ENCODE peak calls at places on chromosomes 11 and 22, in four cellular contexts. C, G, J and P are unnamed samples.

GRCh38 chr11:38014405-38014804 is 1416.4 kb upstream of the RAG2 start:
- DNase-seq in C (no peak), G (no peak), J (no peak), P (no peak)

GRCh38 chr11:12901272-12901671 is 107.8 kb upstream of the RASSF10 start:
- DNase-seq in C (no peak), G (no peak), J (peak), P (no peak)

GRCh38 chr11:57487021-57487778 is 26.9 kb downstream of the RTN4RL2 start:
- DNase-seq in C (no peak), G (no peak), J (no peak), P (no peak)

GRCh38 chr11:20337526-20338154 is 25.9 kb upstream of the HTATIP2 start:
- DNase-seq in C (peak), G (peak), J (peak), P (peak)

GRCh38 chr22:46748948-46749681 is 11.1 kb upstream of the CERK start:
- DNase-seq in C (no peak), G (no peak), J (no peak), P (no peak)

GRCh38 chr11:81574301-81574700 is 1159.4 kb downstream of the FAM181B start:
- DNase-seq in C (no peak), G (no peak), J (no peak), P (no peak)

GRCh38 chr11:19432370-19433163 is 191.8 kb upstream of the E2F8 start:
- DNase-seq in C (no peak), G (no peak), J (no peak), P (no peak)

GRCh38 chr22:40401532-40401931 is 31.1 kb downstream of the SGSM3 start:
- DNase-seq in C (no peak), G (no peak), J (no peak), P (no peak)

GRCh38 chr11:85769758-85770157 is 41.2 kb downstream of the SYTL2 start:
- DNase-seq in C (no peak), G (no peak), J (no peak), P (no peak)

GRCh38 chr11:76592961-76593360 is 77.6 kb downstream of the LRRC32 start:
- DNase-seq in C (peak), G (no peak), J (no peak), P (no peak)

GRCh38 chr11:94544582-94544831 is 786 bp downstream of the FUT4 start:
- DNase-seq in C (no peak), G (no peak), J (no peak), P (no peak)

GRCh38 chr22:24107668-24108067 is 73.6 kb upstream of the SUSD2 start:
- DNase-seq in C (no peak), G (no peak), J (no peak), P (no peak)

GRCh38 chr11:119991669-119992068 is 146.2 kb downstream of the TRIM29 start:
- DNase-seq in C (no peak), G (no peak), J (no peak), P (no peak)
- TF ChIP-seq SIN3A in C (no peak), G (no peak), J (no peak), P (no peak)

DNA sequence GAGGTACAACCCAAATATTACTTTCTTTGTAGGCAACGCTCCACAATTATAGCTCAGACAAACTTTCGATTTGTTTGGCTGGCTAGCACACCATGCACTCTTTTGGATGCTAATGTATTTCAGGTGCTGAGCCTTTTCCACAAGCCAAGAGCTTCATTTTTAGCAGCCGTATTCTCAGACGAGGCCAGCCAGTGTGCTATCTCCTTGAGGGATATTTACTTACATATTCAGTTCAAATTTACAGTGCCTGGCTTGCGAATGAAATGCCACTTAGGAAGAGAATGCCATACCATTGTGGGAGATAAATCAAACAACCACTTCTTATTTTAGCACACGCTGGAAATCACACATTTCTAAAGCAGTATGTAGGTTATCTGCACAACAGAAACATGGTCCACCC is 237.0 kb downstream of the CADM1 start:
- DNase-seq in C (no peak), G (no peak), J (no peak), P (no peak)
- TF ChIP-seq ELF1 in C (no peak), G (no peak), J (no peak), P (no peak)

DNA sequence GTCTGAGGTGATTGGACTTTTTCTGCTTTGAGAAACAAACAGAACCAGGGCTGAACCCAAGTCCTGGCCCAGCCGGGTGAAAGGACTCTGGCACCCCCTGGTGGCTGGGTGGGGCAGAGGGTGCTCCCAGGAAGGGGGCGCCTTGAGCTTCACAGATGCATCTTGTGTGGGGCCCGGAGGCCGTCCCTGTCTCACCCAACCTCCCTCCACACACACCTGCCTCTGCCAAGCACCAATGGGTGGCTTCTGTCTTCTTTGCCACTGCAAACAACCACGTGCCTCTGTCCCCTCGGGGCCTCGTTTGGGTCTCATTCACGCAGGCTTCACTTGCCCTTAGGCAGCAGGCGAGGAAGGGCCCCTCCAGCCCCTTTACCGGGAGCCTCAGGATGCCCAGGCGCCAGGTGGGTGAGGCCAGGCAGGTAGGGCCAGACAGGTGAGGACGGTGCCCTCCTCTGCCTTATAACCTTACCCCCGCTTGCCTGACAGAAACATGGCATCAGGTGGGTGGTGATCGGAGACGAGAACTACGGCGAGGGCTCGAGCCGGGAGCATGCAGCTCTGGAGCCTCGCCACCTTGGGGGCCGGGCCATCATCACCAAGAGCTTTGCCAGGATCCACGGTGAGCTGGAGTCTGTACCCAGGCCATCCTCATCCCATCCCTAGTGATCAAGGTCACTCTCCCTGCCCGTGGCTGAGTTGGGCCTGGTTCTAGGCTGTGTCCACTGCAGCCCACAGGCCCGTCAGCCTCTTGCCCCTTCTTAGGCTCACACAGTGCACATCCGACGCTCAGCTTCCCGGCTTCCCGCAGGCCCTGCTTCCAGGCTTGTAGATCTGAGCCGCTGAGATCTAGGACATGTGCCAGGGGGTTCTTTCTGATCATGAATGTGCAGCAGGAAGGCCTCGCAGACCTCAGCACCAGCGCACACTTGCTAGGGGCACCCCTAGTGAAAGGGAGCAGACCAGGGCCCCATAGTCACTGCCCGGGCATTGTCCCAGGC is 17.2 kb downstream of the POLR3H start:
- DNase-seq in C (peak), G (peak), J (no peak), P (no peak)
- TF ChIP-seq SIN3A in C (no peak), G (no peak), J (no peak), P (no peak)

DNA sequence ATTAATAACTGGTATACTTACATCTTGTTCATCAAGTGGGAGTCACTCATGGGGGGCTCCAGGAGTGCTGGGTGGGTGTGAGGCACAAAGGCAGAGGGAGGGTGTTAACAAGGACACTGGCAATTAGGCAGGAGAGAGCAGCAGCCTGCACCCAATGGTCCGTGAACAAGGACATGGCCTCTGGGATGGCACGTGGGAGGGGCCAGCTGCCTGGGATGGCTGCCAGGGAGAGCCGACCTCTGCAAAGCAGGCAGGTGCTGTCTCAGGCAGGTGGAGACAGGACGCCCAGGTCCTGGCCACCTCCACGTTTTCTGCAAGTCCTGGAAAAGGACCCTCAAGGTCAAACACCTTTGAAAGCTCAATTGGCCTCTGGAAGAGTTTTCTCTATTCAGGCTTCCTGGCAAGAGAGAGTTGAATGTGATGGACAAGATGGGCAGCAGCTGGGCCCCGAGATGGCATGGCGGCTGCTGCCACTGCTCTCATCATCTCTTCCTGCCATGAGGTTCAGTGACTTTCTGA is 257.1 kb downstream of the BUD13 start:
- DNase-seq in C (no peak), G (no peak), J (no peak), P (no peak)
- TF ChIP-seq ELF1 in C (no peak), G (no peak), J (no peak), P (no peak)

DNA sequence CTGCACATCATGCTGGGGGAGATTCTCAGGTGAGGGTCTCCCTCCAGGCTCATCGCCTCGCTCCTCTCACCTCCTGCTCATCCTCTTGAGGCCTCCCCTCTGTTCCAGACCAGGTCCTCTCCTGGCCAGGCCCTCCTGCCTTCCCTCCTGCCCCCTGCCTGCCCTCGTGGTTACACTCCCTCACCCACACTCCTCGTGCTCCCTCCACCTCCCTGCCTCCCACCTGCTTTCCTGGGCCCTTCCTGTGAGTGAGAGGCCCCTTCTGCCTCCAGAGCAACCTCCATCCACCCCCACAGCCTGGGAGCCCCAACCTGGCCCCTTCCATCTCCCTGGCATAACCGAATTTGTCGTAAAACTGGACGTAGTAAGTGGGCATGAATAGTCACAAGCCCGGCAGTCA is 4.5 kb downstream of the APOBEC3G start:
- DNase-seq in C (no peak), G (no peak), J (no peak), P (no peak)
- TF ChIP-seq SIN3A in C (no peak), G (no peak), J (no peak), P (no peak)

GRCh38 chr11:2301631-2302272 is at the start of the genes C11orf21 and TSPAN32:
- DNase-seq in C (peak), G (no peak), J (peak), P (no peak)
- TF ChIP-seq ELF1 in C (peak), G (no peak), J (no peak), P (no peak)

DNA sequence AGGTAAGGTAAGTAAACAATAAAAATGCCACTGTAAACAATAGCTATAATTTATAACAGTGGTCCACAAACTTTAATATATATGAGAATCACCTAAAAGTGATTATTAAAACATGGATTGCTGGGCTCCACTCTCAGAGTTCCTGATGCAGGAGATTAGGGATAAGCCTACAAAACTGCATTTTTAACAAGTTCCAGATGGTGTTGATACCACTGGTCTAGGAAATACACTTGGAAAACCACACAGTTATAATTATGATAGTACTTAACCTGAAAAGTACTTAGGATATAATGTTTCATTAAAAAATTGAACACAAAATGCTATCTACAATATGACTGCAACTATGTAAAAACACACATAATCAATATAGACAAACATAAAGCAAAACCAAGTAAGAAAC is 20.4 kb downstream of the FCHSD2 start:
- DNase-seq in C (no peak), G (peak), J (no peak), P (no peak)
- TF ChIP-seq SIN3A in C (no peak), G (no peak), J (no peak), P (no peak)

DNA sequence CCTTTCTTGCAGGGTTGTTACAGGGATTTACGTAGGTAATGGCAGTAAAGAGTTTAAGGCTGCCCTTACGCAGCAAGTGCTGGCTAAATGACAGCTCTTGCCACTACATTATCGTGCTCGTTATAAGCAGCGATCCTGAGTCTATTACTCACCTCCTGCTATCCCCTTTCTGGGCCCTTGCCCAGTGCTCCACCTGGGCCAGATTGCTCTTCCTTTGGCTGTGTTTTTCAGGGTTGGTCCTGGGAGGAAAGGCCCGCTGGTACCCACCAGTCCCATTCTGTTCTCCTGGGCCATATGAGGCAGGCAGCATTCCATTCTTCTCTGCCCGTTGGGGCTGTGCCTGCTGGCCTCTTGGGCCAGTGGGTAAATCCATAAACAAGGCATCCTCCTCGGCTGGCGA is 87.5 kb downstream of the C11orf58 start:
- DNase-seq in C (no peak), G (no peak), J (no peak), P (no peak)
- TF ChIP-seq ELF1 in C (no peak), G (no peak), J (no peak), P (no peak)

GRCh38 chr22:31625661-31626426 is 36.2 kb downstream of the PISD start:
- DNase-seq in C (peak), G (no peak), J (no peak), P (no peak)
- TF ChIP-seq SIN3A in C (no peak), G (no peak), J (no peak), P (no peak)

GRCh38 chr22:50530857-50531545 is 1.2 kb upstream of the TYMP start:
- DNase-seq in C (no peak), G (no peak), J (peak), P (peak)
- TF ChIP-seq ELF1 in C (no peak), G (no peak), J (no peak), P (no peak)